ENCODE peak calls at places on chromosomes 16 and 17, in seven cellular contexts. One of them, this sample, is unnamed.
A peak's percentile ranks its signal among the peaks of the same experiment; 100 is the strongest.

GRCh38 chr16:60608971-60609370 is 1427.3 kb downstream of the CDH8 start:
- DNase-seq in hepatocyte: no peak
- DNase-seq in tibial nerve: no peak
- DNase-seq in A549: no peak
- DNase-seq in tibial artery: no peak
- DNase-seq in transverse colon: no peak
- DNase-seq in cardiac muscle cell: no peak
- DNase-seq in this sample: no peak

GRCh38 chr16:84040823-84041391 is 1.7 kb downstream of the SLC38A8 start:
- DNase-seq in hepatocyte: no peak
- DNase-seq in tibial nerve: peak; percentile 23
- DNase-seq in A549: no peak
- DNase-seq in tibial artery: no peak
- DNase-seq in transverse colon: no peak
- DNase-seq in cardiac muscle cell: peak; percentile 45
- DNase-seq in this sample: no peak

GRCh38 chr16:15403392-15403995 is 7.9 kb downstream of the MPV17L start:
- DNase-seq in hepatocyte: no peak
- DNase-seq in tibial nerve: no peak
- DNase-seq in A549: no peak
- DNase-seq in tibial artery: no peak
- DNase-seq in transverse colon: no peak
- DNase-seq in cardiac muscle cell: peak; percentile 18
- DNase-seq in this sample: no peak

GRCh38 chr17:77388384-77389306 is 247.9 kb downstream of the SEC14L1 start:
- DNase-seq in hepatocyte: no peak
- DNase-seq in tibial nerve: no peak
- DNase-seq in A549: no peak
- DNase-seq in tibial artery: no peak
- DNase-seq in transverse colon: no peak
- DNase-seq in cardiac muscle cell: no peak
- DNase-seq in this sample: no peak

GRCh38 chr16:5428932-5429331 is 331.3 kb upstream of the EEF2KMT start:
- DNase-seq in hepatocyte: peak; percentile 46
- DNase-seq in tibial nerve: no peak
- DNase-seq in A549: no peak
- DNase-seq in tibial artery: no peak
- DNase-seq in transverse colon: peak; percentile 41
- DNase-seq in cardiac muscle cell: no peak
- DNase-seq in this sample: no peak

GRCh38 chr16:2429771-2430663 is 770 bp downstream of the CCNF start:
- DNase-seq in hepatocyte: peak; percentile 61
- DNase-seq in tibial nerve: no peak
- DNase-seq in A549: no peak
- DNase-seq in tibial artery: no peak
- DNase-seq in transverse colon: no peak
- DNase-seq in cardiac muscle cell: peak; percentile 28
- DNase-seq in this sample: no peak

GRCh38 chr17:61279476-61280145 is 120.0 kb upstream of the TBX2 start:
- DNase-seq in hepatocyte: no peak
- DNase-seq in tibial nerve: no peak
- DNase-seq in A549: no peak
- DNase-seq in tibial artery: no peak
- DNase-seq in transverse colon: no peak
- DNase-seq in cardiac muscle cell: no peak
- DNase-seq in this sample: no peak

GRCh38 chr17:61127960-61128359 is 271.7 kb upstream of the TBX2 start:
- DNase-seq in hepatocyte: no peak
- DNase-seq in tibial nerve: no peak
- DNase-seq in A549: no peak
- DNase-seq in tibial artery: no peak
- DNase-seq in transverse colon: no peak
- DNase-seq in cardiac muscle cell: no peak
- DNase-seq in this sample: no peak

GRCh38 chr16:54938351-54939346 is 8.0 kb downstream of the IRX5 start:
- DNase-seq in hepatocyte: no peak
- DNase-seq in tibial nerve: no peak
- DNase-seq in A549: no peak
- DNase-seq in tibial artery: no peak
- DNase-seq in transverse colon: no peak
- DNase-seq in cardiac muscle cell: peak; percentile 33
- DNase-seq in this sample: no peak

GRCh38 chr16:53413864-53414263 is 20.4 kb upstream of the RBL2 start:
- DNase-seq in hepatocyte: no peak
- DNase-seq in tibial nerve: no peak
- DNase-seq in A549: no peak
- DNase-seq in tibial artery: no peak
- DNase-seq in transverse colon: no peak
- DNase-seq in cardiac muscle cell: no peak
- DNase-seq in this sample: no peak

GRCh38 chr17:28325221-28325620 is 6.2 kb downstream of the TMEM97 start:
- DNase-seq in hepatocyte: no peak
- DNase-seq in tibial nerve: no peak
- DNase-seq in A549: no peak
- DNase-seq in tibial artery: no peak
- DNase-seq in transverse colon: no peak
- DNase-seq in cardiac muscle cell: no peak
- DNase-seq in this sample: no peak

GRCh38 chr16:63702981-63703590 is 1418.8 kb downstream of the CDH11 start:
- DNase-seq in hepatocyte: peak; percentile 63
- DNase-seq in tibial nerve: no peak
- DNase-seq in A549: no peak
- DNase-seq in tibial artery: no peak
- DNase-seq in transverse colon: no peak
- DNase-seq in cardiac muscle cell: no peak
- DNase-seq in this sample: no peak

GRCh38 chr17:35433075-35433894 is 985 bp upstream of the SLFN12 start:
- DNase-seq in hepatocyte: peak; percentile 94
- DNase-seq in tibial nerve: peak; percentile 65
- DNase-seq in A549: peak; percentile 95
- DNase-seq in tibial artery: peak; percentile 79
- DNase-seq in transverse colon: peak; percentile 62
- DNase-seq in cardiac muscle cell: peak; percentile 99
- DNase-seq in this sample: peak; percentile 87

GRCh38 chr16:89798832-89799370 is 17.5 kb downstream of the FANCA start:
- DNase-seq in hepatocyte: no peak
- DNase-seq in tibial nerve: no peak
- DNase-seq in A549: no peak
- DNase-seq in tibial artery: no peak
- DNase-seq in transverse colon: no peak
- DNase-seq in cardiac muscle cell: peak; percentile 2
- DNase-seq in this sample: no peak

GRCh38 chr17:19619705-19620325 is 28.7 kb upstream of the ALDH3A2 start:
- DNase-seq in hepatocyte: no peak
- DNase-seq in tibial nerve: no peak
- DNase-seq in A549: peak; percentile 43
- DNase-seq in tibial artery: no peak
- DNase-seq in transverse colon: no peak
- DNase-seq in cardiac muscle cell: no peak
- DNase-seq in this sample: no peak

GRCh38 chr16:69241911-69242310 is 54.9 kb downstream of the SNTB2 start:
- DNase-seq in hepatocyte: no peak
- DNase-seq in tibial nerve: no peak
- DNase-seq in A549: no peak
- DNase-seq in tibial artery: no peak
- DNase-seq in transverse colon: no peak
- DNase-seq in cardiac muscle cell: peak; percentile 13
- DNase-seq in this sample: no peak

GRCh38 chr17:62096401-62096670 is 31.3 kb upstream of the MED13 start:
- DNase-seq in hepatocyte: no peak
- DNase-seq in tibial nerve: no peak
- DNase-seq in A549: no peak
- DNase-seq in tibial artery: no peak
- DNase-seq in transverse colon: no peak
- DNase-seq in cardiac muscle cell: no peak
- DNase-seq in this sample: no peak

GRCh38 chr16:80824623-80825364 is 20.4 kb upstream of the CDYL2 start:
- DNase-seq in hepatocyte: peak; percentile 72
- DNase-seq in tibial nerve: peak; percentile 29
- DNase-seq in A549: peak; percentile 74
- DNase-seq in tibial artery: peak; percentile 26
- DNase-seq in transverse colon: peak; percentile 24
- DNase-seq in cardiac muscle cell: peak; percentile 79
- DNase-seq in this sample: no peak

GRCh38 chr16:5032748-5033167 is 977 bp downstream of the NAGPA start:
- DNase-seq in hepatocyte: peak; percentile 51
- DNase-seq in tibial nerve: no peak
- DNase-seq in A549: no peak
- DNase-seq in tibial artery: no peak
- DNase-seq in transverse colon: peak; percentile 14
- DNase-seq in cardiac muscle cell: no peak
- DNase-seq in this sample: no peak

GRCh38 chr16:74186589-74186988 is 110.0 kb upstream of the PSMD7 start:
- DNase-seq in hepatocyte: peak; percentile 10
- DNase-seq in tibial nerve: no peak
- DNase-seq in A549: no peak
- DNase-seq in tibial artery: no peak
- DNase-seq in transverse colon: no peak
- DNase-seq in cardiac muscle cell: peak; percentile 29
- DNase-seq in this sample: no peak

GRCh38 chr16:2474877-2475412 is at the start of gene TBC1D24:
- DNase-seq in hepatocyte: peak; percentile 95
- DNase-seq in tibial nerve: peak; percentile 71
- DNase-seq in A549: peak; percentile 78
- DNase-seq in tibial artery: peak; percentile 82
- DNase-seq in transverse colon: peak; percentile 90
- DNase-seq in cardiac muscle cell: peak; percentile 86
- DNase-seq in this sample: peak; percentile 81

GRCh38 chr17:48995871-48996695 is 1.1 kb upstream of the IGF2BP1 start:
- DNase-seq in hepatocyte: peak; percentile 87
- DNase-seq in tibial nerve: no peak
- DNase-seq in A549: peak; percentile 98
- DNase-seq in tibial artery: no peak
- DNase-seq in transverse colon: no peak
- DNase-seq in cardiac muscle cell: no peak
- DNase-seq in this sample: no peak

GRCh38 chr17:66965801-66966528 is 1.5 kb downstream of the CACNG4 start:
- DNase-seq in hepatocyte: peak; percentile 29
- DNase-seq in tibial nerve: no peak
- DNase-seq in A549: no peak
- DNase-seq in tibial artery: no peak
- DNase-seq in transverse colon: no peak
- DNase-seq in cardiac muscle cell: no peak
- DNase-seq in this sample: no peak

GRCh38 chr17:6084226-6085161 is 14.3 kb downstream of the WSCD1 start:
- DNase-seq in hepatocyte: no peak
- DNase-seq in tibial nerve: no peak
- DNase-seq in A549: no peak
- DNase-seq in tibial artery: no peak
- DNase-seq in transverse colon: no peak
- DNase-seq in cardiac muscle cell: no peak
- DNase-seq in this sample: no peak

GRCh38 chr17:6080711-6081430 is 10.7 kb downstream of the WSCD1 start:
- DNase-seq in hepatocyte: no peak
- DNase-seq in tibial nerve: no peak
- DNase-seq in A549: no peak
- DNase-seq in tibial artery: no peak
- DNase-seq in transverse colon: no peak
- DNase-seq in cardiac muscle cell: no peak
- DNase-seq in this sample: no peak

GRCh38 chr17:6079960-6080359 is 9.8 kb downstream of the WSCD1 start:
- DNase-seq in hepatocyte: no peak
- DNase-seq in tibial nerve: no peak
- DNase-seq in A549: no peak
- DNase-seq in tibial artery: no peak
- DNase-seq in transverse colon: no peak
- DNase-seq in cardiac muscle cell: no peak
- DNase-seq in this sample: no peak

GRCh38 chr17:6079155-6079554 is 9.0 kb downstream of the WSCD1 start:
- DNase-seq in hepatocyte: no peak
- DNase-seq in tibial nerve: no peak
- DNase-seq in A549: no peak
- DNase-seq in tibial artery: no peak
- DNase-seq in transverse colon: no peak
- DNase-seq in cardiac muscle cell: no peak
- DNase-seq in this sample: no peak

GRCh38 chr17:6082335-6082734 is 12.2 kb downstream of the WSCD1 start:
- DNase-seq in hepatocyte: no peak
- DNase-seq in tibial nerve: no peak
- DNase-seq in A549: no peak
- DNase-seq in tibial artery: no peak
- DNase-seq in transverse colon: no peak
- DNase-seq in cardiac muscle cell: no peak
- DNase-seq in this sample: no peak
- H3K27ac ChIP-seq in hepatocyte: no peak overlapping the region
- H3K27ac ChIP-seq in tibial nerve: no peak overlapping the region
- H3K27ac ChIP-seq in A549: no peak overlapping the region
- H3K27ac ChIP-seq in tibial artery: no peak overlapping the region
- H3K27ac ChIP-seq in transverse colon: no peak overlapping the region
- H3K27ac ChIP-seq in cardiac muscle cell: no peak overlapping the region
- H3K27ac ChIP-seq in this sample: no peak overlapping the region

GRCh38 chr17:29802256-29802655 is 127.8 kb downstream of the SSH2 start:
- DNase-seq in hepatocyte: no peak
- DNase-seq in tibial nerve: no peak
- DNase-seq in A549: no peak
- DNase-seq in tibial artery: no peak
- DNase-seq in transverse colon: no peak
- DNase-seq in cardiac muscle cell: peak; percentile 65
- DNase-seq in this sample: no peak

GRCh38 chr17:29796652-29797051 is 133.4 kb downstream of the SSH2 start:
- DNase-seq in hepatocyte: no peak
- DNase-seq in tibial nerve: no peak
- DNase-seq in A549: no peak
- DNase-seq in tibial artery: no peak
- DNase-seq in transverse colon: no peak
- DNase-seq in cardiac muscle cell: no peak
- DNase-seq in this sample: no peak

DNA sequence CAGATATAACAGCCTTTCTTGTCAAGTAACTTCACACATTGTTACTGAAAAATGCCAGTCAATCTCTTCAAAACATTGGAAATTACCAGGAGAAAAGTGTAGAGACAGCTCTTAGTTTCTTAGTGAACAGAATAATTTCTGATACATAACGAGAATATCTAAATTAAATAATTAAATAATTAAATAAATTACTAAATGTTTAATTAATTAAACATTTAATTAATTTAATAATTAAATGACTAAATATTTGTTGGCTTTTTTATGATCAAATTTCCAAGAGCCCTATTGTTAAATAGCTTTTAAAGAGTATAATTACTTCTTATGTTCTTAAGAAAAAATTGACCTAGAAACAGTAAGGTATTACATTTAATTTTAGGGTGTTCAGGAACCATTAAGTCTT is 129.6 kb downstream of the SSH2 start:
- DNase-seq in hepatocyte: no peak
- DNase-seq in tibial nerve: no peak
- DNase-seq in A549: no peak
- DNase-seq in tibial artery: no peak
- DNase-seq in transverse colon: no peak
- DNase-seq in cardiac muscle cell: no peak
- DNase-seq in this sample: no peak
- H3K4me3 ChIP-seq in hepatocyte: no peak overlapping the region
- H3K4me3 ChIP-seq in tibial nerve: no peak overlapping the region
- H3K4me3 ChIP-seq in A549: no peak overlapping the region
- H3K4me3 ChIP-seq in tibial artery: no peak overlapping the region
- H3K4me3 ChIP-seq in transverse colon: no peak overlapping the region
- H3K4me3 ChIP-seq in cardiac muscle cell: no peak overlapping the region
- H3K4me3 ChIP-seq in this sample: no peak overlapping the region

GRCh38 chr17:68446626-68447041 is 10.7 kb downstream of the WIPI1 start:
- DNase-seq in hepatocyte: no peak
- DNase-seq in tibial nerve: no peak
- DNase-seq in A549: no peak
- DNase-seq in tibial artery: no peak
- DNase-seq in transverse colon: no peak
- DNase-seq in cardiac muscle cell: no peak
- DNase-seq in this sample: no peak
- H3K4me1 ChIP-seq in hepatocyte: peaks cover 4% of the 10 kb centered on the region
- H3K4me1 ChIP-seq in tibial nerve: peaks cover 13% of the 10 kb centered on the region
- H3K4me1 ChIP-seq in A549: no peaks in the 10 kb centered on the region
- H3K4me1 ChIP-seq in tibial artery: no peaks in the 10 kb centered on the region
- H3K4me1 ChIP-seq in transverse colon: no peaks in the 10 kb centered on the region
- H3K4me1 ChIP-seq in cardiac muscle cell: peaks cover 5% of the 10 kb centered on the region
- H3K4me1 ChIP-seq in this sample: peaks cover 4% of the 10 kb centered on the region

GRCh38 chr17:80956321-80957190 is 35.1 kb upstream of the CHMP6 start:
- DNase-seq in hepatocyte: no peak
- DNase-seq in tibial nerve: no peak
- DNase-seq in A549: no peak
- DNase-seq in tibial artery: no peak
- DNase-seq in transverse colon: no peak
- DNase-seq in cardiac muscle cell: no peak
- DNase-seq in this sample: no peak
- H3K27ac ChIP-seq in hepatocyte: no peak overlapping the region
- H3K27ac ChIP-seq in tibial nerve: no peak overlapping the region
- H3K27ac ChIP-seq in A549: no peak overlapping the region
- H3K27ac ChIP-seq in tibial artery: no peak overlapping the region
- H3K27ac ChIP-seq in transverse colon: no peak overlapping the region
- H3K27ac ChIP-seq in cardiac muscle cell: no peak overlapping the region
- H3K27ac ChIP-seq in this sample: no peak overlapping the region

This sample was measured in lung.